ENCODE peak calls at places on chromosomes 13 and 19, in five cellular contexts. T is non-pigmented ciliary epithelial cell, R is NCI-H1930, D is EH, P is smooth muscle cell of the brain vasculature. W is an unnamed sample.
A peak's percentile ranks its signal among the peaks of the same experiment; 100 is the strongest.

GRCh38 chr19:46731007-46731501 is 14.1 kb upstream of the PRKD2 start:
- DNase-seq in T (peak; percentile 88), R (no peak), D (peak; percentile 97), P (peak; percentile 70), W (peak; percentile 92)

GRCh38 chr19:14370169-14370998 is 10.9 kb upstream of the ADGRE5 start:
- DNase-seq in T (no peak), R (no peak), D (no peak), P (no peak), W (peak; percentile 32)

GRCh38 chr19:15072930-15073647 is 8.9 kb upstream of the OR1I1 start:
- DNase-seq in T (no peak), R (no peak), D (peak; percentile 88), P (no peak), W (no peak)

GRCh38 chr13:25847145-25847544 is 204.7 kb downstream of the SHISA2 start:
- DNase-seq in T (no peak), R (no peak), D (no peak), P (no peak), W (no peak)

GRCh38 chr19:14450876-14451275 is 17.8 kb downstream of the PKN1 start:
- DNase-seq in T (no peak), R (no peak), D (no peak), P (no peak), W (no peak)

GRCh38 chr19:49916839-49917733 is 11.9 kb upstream of the ATF5 start:
- DNase-seq in T (no peak), R (no peak), D (no peak), P (no peak), W (no peak)

GRCh38 chr13:98384739-98385138 is 192.2 kb downstream of the STK24 start:
- DNase-seq in T (no peak), R (no peak), D (peak; percentile 76), P (peak; percentile 84), W (peak; percentile 56)

GRCh38 chr13:48500652-48501197 is 32.2 kb downstream of the RCBTB2 start:
- DNase-seq in T (peak; percentile 83), R (no peak), D (peak; percentile 88), P (peak; percentile 51), W (peak; percentile 92)

GRCh38 chr13:83780201-83780600 is 102.1 kb downstream of the SLITRK1 start:
- DNase-seq in T (no peak), R (no peak), D (peak; percentile 39), P (no peak), W (peak; percentile 66)

GRCh38 chr19:54952591-54953344 is 5.4 kb upstream of the NLRP7 start:
- DNase-seq in T (peak; percentile 65), R (no peak), D (no peak), P (no peak), W (peak; percentile 54)

GRCh38 chr19:48501446-48501960 is 10.1 kb downstream of the LMTK3 start:
- DNase-seq in T (no peak), R (no peak), D (no peak), P (no peak), W (no peak)